ENCODE peak calls at places on chromosomes 2 and 18, in nine cellular contexts. L is upper lobe of left lung, V is sigmoid colon, G is prostate gland, R is endothelial cell of umbilical vein, O is K562, H is suprapubic skin, Z is SK-N-SH, U is HCT116. B is an unnamed sample.

GRCh38 chr2:54941248-54941984 is 108.8 kb downstream of the RTN4 start:
- DNase-seq in Z (no peak), V (no peak), O (no peak), G (no peak), H (no peak), R (no peak), L (peak; percentile 19), U (no peak), B (no peak)

GRCh38 chr2:1600191-1601063 is 143.9 kb downstream of the PXDN start:
- DNase-seq in L (peak; percentile 68), R (no peak), O (no peak), V (no peak), H (peak; percentile 57), Z (no peak), G (no peak), U (no peak), B (no peak)

GRCh38 chr2:219087371-219087770 is 26.6 kb upstream of the IHH start:
- DNase-seq in Z (no peak), R (no peak), U (no peak), V (no peak), G (no peak), O (no peak), L (no peak), H (no peak), B (no peak)

GRCh38 chr2:38181802-38182517 is 106.0 kb upstream of the CYP1B1 start:
- DNase-seq in O (no peak), L (no peak), R (no peak), Z (no peak), G (no peak), U (no peak), H (no peak), V (no peak), B (no peak)

GRCh38 chr2:212692466-212692865 is 153.9 kb upstream of the ERBB4 start:
- DNase-seq in V (no peak), Z (no peak), R (no peak), H (no peak), G (no peak), U (no peak), L (no peak), O (no peak), B (no peak)

GRCh38 chr2:148955798-148956197 is 80.8 kb downstream of the KIF5C start:
- DNase-seq in O (no peak), L (no peak), U (no peak), G (peak; percentile 50), R (no peak), V (no peak), Z (no peak), H (no peak), B (no peak)

GRCh38 chr2:97985998-97986397 is 9.8 kb downstream of the TMEM131 start:
- DNase-seq in R (no peak), Z (no peak), U (no peak), G (no peak), L (no peak), H (no peak), O (no peak), V (no peak), B (no peak)

GRCh38 chr2:166487082-166487654 is 6.9 kb downstream of the SCN7A start:
- DNase-seq in R (no peak), Z (no peak), O (no peak), L (no peak), G (no peak), U (no peak), H (no peak), V (no peak), B (no peak)

GRCh38 chr2:239348563-239349447 is 52.0 kb downstream of the HDAC4 start:
- DNase-seq in H (no peak), G (peak; percentile 86), Z (peak; percentile 74), L (peak; percentile 68), U (no peak), R (no peak), O (no peak), V (peak; percentile 95), B (peak; percentile 81)

GRCh38 chr2:29242621-29243375 is 127.6 kb downstream of the CLIP4 start:
- DNase-seq in Z (no peak), O (no peak), H (peak; percentile 24), G (no peak), R (no peak), U (no peak), V (peak; percentile 34), L (no peak), B (no peak)

GRCh38 chr2:201403904-201404303 is 46.8 kb upstream of the FLACC1 start:
- DNase-seq in H (no peak), G (peak; percentile 16), R (peak; percentile 66), Z (no peak), O (no peak), U (no peak), V (no peak), L (no peak), B (no peak)

GRCh38 chr18:22102948-22103663 is 66.3 kb upstream of the GATA6 start:
- DNase-seq in H (no peak), G (no peak), V (no peak), Z (no peak), L (no peak), O (no peak), U (no peak), R (peak; percentile 94), B (no peak)

GRCh38 chr2:20067992-20068727 is 16.7 kb upstream of the LAPTM4A start:
- DNase-seq in L (no peak), Z (no peak), G (no peak), V (no peak), R (peak; percentile 28), H (no peak), O (no peak), U (no peak), B (no peak)

GRCh38 chr2:239002591-239002959 is 154.7 kb downstream of the TWIST2 start:
- DNase-seq in H (no peak), L (no peak), Z (no peak), U (no peak), R (no peak), V (no peak), G (no peak), O (no peak), B (no peak)

GRCh38 chr2:239905306-239905705 is 119.8 kb downstream of the NDUFA10 start:
- DNase-seq in Z (no peak), O (no peak), V (no peak), R (no peak), G (no peak), L (no peak), U (no peak), H (no peak), B (no peak)

GRCh38 chr2:215071676-215072075 is 66.8 kb downstream of the ABCA12 start:
- DNase-seq in O (no peak), L (no peak), U (no peak), H (no peak), R (no peak), G (no peak), Z (no peak), V (no peak), B (no peak)

GRCh38 chr2:102848366-102848839 is 86.6 kb downstream of the TMEM182 start:
- DNase-seq in L (peak; percentile 90), R (peak; percentile 25), Z (peak; percentile 91), H (no peak), V (peak; percentile 76), G (no peak), U (no peak), O (peak; percentile 35), B (peak; percentile 67)

GRCh38 chr18:5431836-5432575 is 111.8 kb downstream of the EPB41L3 start:
- DNase-seq in Z (no peak), U (no peak), V (no peak), G (no peak), R (peak; percentile 43), H (no peak), L (no peak), O (no peak), B (no peak)

GRCh38 chr2:64698668-64699444 is 45.1 kb upstream of the SERTAD2 start:
- DNase-seq in V (no peak), R (peak; percentile 82), L (no peak), U (peak; percentile 24), G (no peak), Z (no peak), H (no peak), O (no peak), B (no peak)

DNA sequence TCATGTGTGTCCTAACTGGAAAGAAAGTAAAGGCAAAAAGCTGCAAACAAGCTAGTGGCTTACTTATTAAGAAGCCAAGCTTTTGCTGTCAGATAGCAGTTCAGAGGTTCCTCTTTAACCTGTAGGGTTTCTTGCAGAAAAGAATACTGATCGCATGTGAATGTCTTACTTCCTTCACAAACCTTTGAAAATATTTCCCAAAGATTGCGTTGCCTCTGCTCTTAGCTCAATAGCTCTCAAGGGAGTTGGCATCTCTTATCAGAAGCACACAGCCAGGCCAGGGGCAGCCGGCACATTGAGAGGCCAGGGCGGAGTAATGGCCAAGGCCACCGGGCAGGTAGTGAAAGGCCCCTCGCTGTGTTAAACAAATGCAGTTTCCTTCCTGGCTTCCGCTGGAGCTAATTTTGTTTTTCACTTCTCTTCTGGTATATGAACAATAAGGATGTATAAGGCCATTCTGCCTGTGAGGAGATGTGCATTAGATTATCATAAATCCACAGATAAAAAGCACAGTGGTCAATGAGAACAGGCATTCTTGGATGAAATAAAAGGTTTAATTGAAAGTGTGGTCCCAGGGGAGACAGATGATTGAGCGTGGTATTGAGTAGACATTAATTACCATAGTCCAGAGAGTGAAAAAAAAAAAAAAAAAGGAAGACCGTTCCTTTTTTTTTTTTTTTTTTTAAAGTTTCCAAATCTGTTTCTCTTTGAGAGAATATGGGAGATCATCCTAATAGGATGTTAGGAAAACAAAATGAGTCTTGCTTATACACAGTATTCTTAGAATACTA is 542.3 kb upstream of the NRP2 start:
- DNase-seq in O (peak; percentile 5), U (no peak), Z (no peak), R (peak; percentile 99), H (peak; percentile 55), L (peak; percentile 45), G (no peak), V (no peak), B (no peak)
- TF ChIP-seq POLR2AphosphoS5 in O (peak; percentile 74), U (no peak), Z (no peak), R (peak; percentile 41), H (no peak), L (peak; percentile 15), G (no peak), V (peak; percentile 66), B (no peak)

GRCh38 chr2:96809216-96809882 is 6.7 kb upstream of the CNNM3 start:
- DNase-seq in H (no peak), G (no peak), V (no peak), L (no peak), R (no peak), U (no peak), Z (peak; percentile 58), O (no peak), B (no peak)
- H3K27ac ChIP-seq in H (no peak overlapping the region), G (no peak overlapping the region), V (no peak overlapping the region), L (no peak overlapping the region), R (no peak overlapping the region), U (no peak overlapping the region), Z (no peak overlapping the region), O (no peak overlapping the region), B (no peak overlapping the region)

DNA sequence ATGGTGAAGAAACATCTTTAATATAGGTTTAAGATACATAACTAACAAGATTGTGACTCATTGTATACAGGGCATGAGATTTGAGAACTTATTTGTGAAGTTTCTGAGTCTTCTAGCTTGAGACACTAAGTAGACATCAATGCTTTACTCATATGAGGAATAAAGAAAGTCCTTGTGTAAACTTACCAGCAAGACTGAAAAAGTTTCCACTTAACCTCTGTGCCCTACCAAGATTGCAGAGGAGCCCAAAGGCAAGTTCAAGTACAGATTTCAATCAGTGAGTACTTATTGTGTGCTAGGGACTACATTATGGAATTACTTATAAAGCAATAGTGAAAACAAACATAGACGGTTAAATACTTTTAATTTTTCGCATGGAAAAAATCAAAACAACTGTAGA is 1041.2 kb upstream of the CELF4 start:
- DNase-seq in V (no peak), O (no peak), R (no peak), L (no peak), G (no peak), Z (no peak), H (no peak), U (no peak), B (no peak)
- H3K4me1 ChIP-seq in V (no peaks in the 10 kb centered on the region), O (no peaks in the 10 kb centered on the region), R (no peaks in the 10 kb centered on the region), L (no peaks in the 10 kb centered on the region), G (no peaks in the 10 kb centered on the region), Z (no peaks in the 10 kb centered on the region), H (no peaks in the 10 kb centered on the region), U (no peaks in the 10 kb centered on the region), B (no peaks in the 10 kb centered on the region)

GRCh38 chr2:231541605-231542509 is 11.6 kb upstream of the NMUR1 start:
- DNase-seq in Z (no peak), V (no peak), G (no peak), R (no peak), U (no peak), L (no peak), O (peak; percentile 27), H (no peak), B (no peak)
- TF ChIP-seq POLR2AphosphoS5 in Z (no peak), V (no peak), G (no peak), R (no peak), U (no peak), L (no peak), O (no peak), H (no peak), B (no peak)